ENCODE peak calls at places on chromosomes 12 and 14, in ten cellular contexts. Z is colonic mucosa; H is aorta; T is hepatocyte; E is breast epithelium; R is stomach; B is caudate nucleus; I is gastrocnemius medialis; G is effector memory CD4-positive, alpha-beta T cell; W is neural progenitor cell. Y is an unnamed sample.
A peak's percentile ranks its signal among the peaks of the same experiment; 100 is the strongest.

GRCh38 chr12:45670339-45671065 is 59.0 kb upstream of the ARID2 start:
- DNase-seq in H (no peak), R (no peak), W (no peak), I (no peak), E (no peak), Z (no peak), G (no peak), B (no peak), T (no peak), Y (no peak)

GRCh38 chr12:65460076-65460475 is 181.6 kb downstream of the MSRB3 start:
- DNase-seq in I (no peak), H (no peak), E (no peak), Z (no peak), T (peak; percentile 27), B (no peak), G (no peak), W (peak; percentile 53), R (no peak), Y (no peak)

GRCh38 chr12:53236443-53237111 is 4.6 kb upstream of the RARG start:
- DNase-seq in W (no peak), T (no peak), B (no peak), H (no peak), G (peak; percentile 74), R (no peak), I (no peak), E (no peak), Z (no peak), Y (no peak)

GRCh38 chr12:124861898-124862676 is 1.6 kb downstream of the SCARB1 start:
- DNase-seq in Z (no peak), T (no peak), R (no peak), B (no peak), E (no peak), H (no peak), W (no peak), G (no peak), I (no peak), Y (no peak)

GRCh38 chr12:131833288-131833895 is 5.2 kb downstream of the MMP17 start:
- DNase-seq in W (no peak), I (no peak), Z (no peak), G (no peak), T (peak; percentile 8), H (no peak), B (no peak), E (no peak), R (no peak), Y (no peak)

GRCh38 chr12:123442774-123443173 is 6.3 kb upstream of the RILPL2 start:
- DNase-seq in G (no peak), B (no peak), E (no peak), H (no peak), R (no peak), Z (no peak), T (no peak), I (no peak), W (no peak), Y (no peak)

GRCh38 chr14:33282181-33282580 is 343.5 kb downstream of the NPAS3 start:
- DNase-seq in R (no peak), G (no peak), Z (no peak), B (no peak), W (no peak), I (no peak), H (no peak), T (no peak), E (no peak), Y (no peak)

GRCh38 chr14:70821916-70822705 is 12.8 kb upstream of the MAP3K9 start:
- DNase-seq in W (peak; percentile 84), Z (peak; percentile 45), G (peak; percentile 39), I (peak; percentile 22), E (no peak), R (peak; percentile 56), T (peak; percentile 77), B (no peak), H (peak; percentile 70), Y (no peak)

GRCh38 chr12:124716208-124717141 is 147.2 kb downstream of the SCARB1 start:
- DNase-seq in Z (no peak), R (peak; percentile 55), B (no peak), W (no peak), H (no peak), I (no peak), T (no peak), G (no peak), E (no peak), Y (no peak)

GRCh38 chr14:103737432-103738045 is 21.9 kb downstream of the ZFYVE21 start:
- DNase-seq in B (no peak), E (peak; percentile 55), T (no peak), G (no peak), R (no peak), Z (no peak), H (no peak), W (no peak), I (no peak), Y (no peak)

GRCh38 chr12:49962861-49963765 is 1.4 kb downstream of the AQP5 start:
- DNase-seq in T (no peak), E (peak; percentile 73), R (peak; percentile 95), Z (peak; percentile 57), G (no peak), H (peak; percentile 68), I (no peak), W (peak; percentile 63), B (no peak), Y (no peak)

GRCh38 chr14:35401853-35402252 is 2.7 kb downstream of the NFKBIA start:
- DNase-seq in E (no peak), H (peak; percentile 69), G (no peak), W (no peak), I (peak; percentile 36), Z (no peak), B (no peak), R (no peak), T (no peak), Y (no peak)

GRCh38 chr12:50353869-50354593 is 42.4 kb downstream of the FAM186A start:
- DNase-seq in R (no peak), G (no peak), T (no peak), B (no peak), I (no peak), H (no peak), W (no peak), E (no peak), Z (no peak), Y (no peak)

GRCh38 chr12:72000969-72001648 is 62.5 kb downstream of the TPH2 start:
- DNase-seq in T (no peak), H (no peak), G (no peak), E (no peak), B (no peak), R (no peak), I (no peak), W (no peak), Z (no peak), Y (no peak)

GRCh38 chr12:65508281-65509035 is 230.0 kb downstream of the MSRB3 start:
- DNase-seq in W (no peak), B (no peak), T (no peak), R (no peak), Z (no peak), H (no peak), G (no peak), I (no peak), E (no peak), Y (no peak)

DNA sequence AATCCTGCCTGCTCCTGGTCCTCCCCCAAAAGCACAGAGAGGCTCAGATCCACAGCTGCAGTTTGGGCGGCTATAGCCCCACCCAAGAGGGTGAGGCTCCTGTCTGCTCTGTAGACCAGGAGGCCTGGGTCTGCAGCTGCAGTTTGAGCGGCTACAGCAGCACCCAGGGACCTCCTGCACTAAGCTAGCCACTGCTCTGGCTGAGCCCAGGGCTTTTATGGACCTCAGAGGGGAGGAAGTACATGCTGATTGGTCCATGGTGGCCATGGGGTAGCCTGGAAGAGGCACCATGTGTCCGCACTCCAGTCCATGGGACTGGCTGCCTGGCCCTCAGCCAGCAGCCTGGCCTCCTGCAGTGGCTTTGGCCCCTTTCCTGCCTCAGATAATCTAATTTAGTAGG is 49.6 kb upstream of the GSC start:
- DNase-seq in B (no peak), W (no peak), I (no peak), G (no peak), E (no peak), Z (no peak), H (no peak), R (no peak), T (no peak), Y (no peak)
- H3K27ac ChIP-seq in B (no peak overlapping the region), W (no peak overlapping the region), I (no peak overlapping the region), G (no peak overlapping the region), E (no peak overlapping the region), Z (no peak overlapping the region), H (no peak overlapping the region), R (no peak overlapping the region), T (no peak overlapping the region), Y (no peak overlapping the region)

DNA sequence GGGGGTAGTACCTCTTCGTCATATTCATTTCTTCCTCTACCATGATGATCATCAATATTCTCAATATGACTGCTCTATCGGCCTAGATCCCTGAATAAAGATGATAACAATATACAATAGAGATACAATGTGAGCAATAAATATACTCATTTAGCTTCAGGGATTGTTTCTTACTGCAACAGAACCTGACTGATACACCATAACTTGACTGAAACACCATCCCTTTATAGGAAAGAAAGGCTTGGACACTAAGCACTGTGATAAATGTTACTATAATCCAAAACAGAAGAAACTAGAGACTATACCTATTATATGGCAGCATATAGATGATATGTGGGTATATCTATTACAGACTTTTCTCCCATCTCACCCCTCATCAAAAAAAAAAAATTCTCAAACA is 1.2 kb upstream of the RHOJ start:
- DNase-seq in B (no peak), G (no peak), E (no peak), R (no peak), H (no peak), Z (no peak), T (no peak), I (no peak), W (no peak), Y (no peak)
- H3K27ac ChIP-seq in B (no peak overlapping the region), G (no peak overlapping the region), E (peak overlapping the region; percentile 95), R (no peak overlapping the region), H (no peak overlapping the region), Z (peak overlapping the region; percentile 75), T (peak overlapping the region; percentile 91), I (peak overlapping the region; percentile 83), W (no peak overlapping the region), Y (no peak overlapping the region)

DNA sequence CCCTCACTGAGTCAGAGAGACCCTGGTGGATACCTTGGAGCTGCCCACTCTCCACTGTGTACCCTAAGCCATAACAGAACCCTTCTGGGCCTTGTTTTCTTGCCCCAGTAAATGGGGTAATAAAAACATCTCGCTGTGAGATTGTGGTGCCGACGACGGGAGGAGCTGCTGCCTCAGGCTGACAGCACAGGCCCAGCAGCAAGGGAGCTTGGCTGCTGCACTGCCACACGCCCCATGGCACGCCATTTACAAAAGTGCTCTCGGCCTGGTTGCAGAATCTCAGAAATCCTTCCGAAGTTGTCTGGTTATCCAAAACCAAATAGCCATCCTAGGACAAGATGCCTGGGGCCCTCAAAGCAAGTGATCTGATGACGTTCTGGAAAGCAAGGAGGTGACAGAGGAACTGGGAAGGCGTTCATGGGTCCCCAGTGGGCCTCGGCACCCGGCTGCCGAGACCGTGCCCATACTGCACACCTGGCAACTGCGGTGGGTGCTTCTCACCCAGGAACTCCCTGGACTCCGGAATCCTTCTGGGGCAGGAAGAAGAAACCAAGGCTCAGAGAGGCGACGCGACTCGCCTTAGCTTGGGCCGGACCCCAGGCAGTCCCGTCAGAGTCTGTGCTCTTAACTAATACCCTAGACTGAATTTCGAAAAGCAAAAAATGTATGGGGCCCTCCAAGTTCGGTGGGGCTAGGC is 26.7 kb downstream of the CHGA start:
- DNase-seq in R (no peak), G (no peak), Z (no peak), E (no peak), B (no peak), W (no peak), T (no peak), I (no peak), H (no peak), Y (no peak)
- H3K27ac ChIP-seq in R (no peak overlapping the region), G (no peak overlapping the region), Z (no peak overlapping the region), E (no peak overlapping the region), B (no peak overlapping the region), W (no peak overlapping the region), T (no peak overlapping the region), I (no peak overlapping the region), H (no peak overlapping the region), Y (no peak overlapping the region)

GRCh38 chr14:101248840-101249675 is 312.2 kb upstream of the DIO3 start:
- DNase-seq in E (no peak), W (no peak), B (no peak), Z (peak; percentile 11), T (no peak), R (peak; percentile 16), I (no peak), H (no peak), G (no peak), Y (no peak)
- H3K27ac ChIP-seq in E (no peak overlapping the region), W (no peak overlapping the region), B (no peak overlapping the region), Z (no peak overlapping the region), T (no peak overlapping the region), R (no peak overlapping the region), I (no peak overlapping the region), H (no peak overlapping the region), G (no peak overlapping the region), Y (no peak overlapping the region)